ENCODE peak calls at places on chromosome 22, in five cellular contexts. E is H1, Q is H9, J is trophoblast cell, P is neuronal stem cell. O is an unnamed sample.

GRCh38 chr22:27317961-27318360 is 483.6 kb downstream of the MN1 start:
- DNase-seq in E (no peak), Q (no peak), J (no peak), P (no peak), O (no peak)

GRCh38 chr22:24159650-24160049 is 21.6 kb upstream of the SUSD2 start:
- DNase-seq in E (no peak), Q (no peak), J (no peak), P (no peak), O (no peak)

GRCh38 chr22:48895831-48896765 is 931.6 kb downstream of the BRD1 start:
- DNase-seq in E (no peak), Q (peak), J (no peak), P (no peak), O (no peak)

GRCh38 chr22:42299586-42300285 is 29.3 kb upstream of the TCF20 start:
- DNase-seq in E (no peak), Q (peak), J (no peak), P (no peak), O (peak)

GRCh38 chr22:26887456-26887855 is 230.1 kb downstream of the MIAT start:
- DNase-seq in E (no peak), Q (no peak), J (no peak), P (no peak), O (peak)

GRCh38 chr22:30918761-30919160 is 49.8 kb downstream of the MORC2 start:
- DNase-seq in E (no peak), Q (no peak), J (no peak), P (no peak), O (no peak)

GRCh38 chr22:35956850-35957249 is 71.8 kb downstream of the RBFOX2 start:
- DNase-seq in E (no peak), Q (no peak), J (no peak), P (no peak), O (no peak)

GRCh38 chr22:46187862-46188261 is 37.5 kb downstream of the PPARA start:
- DNase-seq in E (no peak), Q (no peak), J (no peak), P (no peak), O (peak)

GRCh38 chr22:23750374-23750743 is 553 bp downstream of the ZNF70 start:
- DNase-seq in E (no peak), Q (no peak), J (no peak), P (no peak), O (no peak)

GRCh38 chr22:32020117-32020516 is 22.9 kb upstream of the SLC5A1 start:
- DNase-seq in E (no peak), Q (no peak), J (no peak), P (no peak), O (no peak)

GRCh38 chr22:25838960-25839741 is 97.2 kb downstream of the MYO18B start:
- DNase-seq in E (no peak), Q (no peak), J (no peak), P (no peak), O (no peak)
- H4K8ac ChIP-seq in E (peak), Q (no peak), J (no peak), P (peak), O (no peak)

GRCh38 chr22:45164217-45165123 is 745 bp downstream of the NUP50 start:
- DNase-seq in E (no peak), Q (no peak), J (no peak), P (peak), O (peak)

GRCh38 chr22:45159652-45160462 is 3.9 kb upstream of the NUP50 start:
- DNase-seq in E (no peak), Q (no peak), J (no peak), P (no peak), O (peak)

GRCh38 chr22:45162531-45162930 is 1.2 kb upstream of the NUP50 start:
- DNase-seq in E (no peak), Q (no peak), J (no peak), P (no peak), O (peak)

GRCh38 chr22:45163417-45164216 is at the start of gene NUP50:
- DNase-seq in E (peak), Q (peak), J (peak), P (peak), O (peak)

DNA sequence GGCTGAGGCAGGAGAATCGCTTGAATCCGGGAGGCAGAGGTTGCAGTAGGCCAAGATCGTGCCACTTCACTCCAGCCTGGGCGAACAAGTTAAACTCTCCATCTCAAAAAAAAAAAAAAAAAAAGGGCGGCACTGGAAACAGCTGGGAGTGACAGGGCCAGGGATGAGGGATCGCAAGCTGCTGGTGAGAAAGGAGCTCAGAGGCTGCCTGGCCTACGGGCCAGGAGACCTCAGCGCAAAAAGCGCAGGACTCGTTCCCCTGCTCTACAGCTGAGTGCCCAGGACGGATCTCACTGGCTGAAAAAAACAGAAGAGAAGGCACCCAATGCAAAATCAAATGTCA is 680 bp upstream of the NUP50 start:
- DNase-seq in E (no peak), Q (peak), J (peak), P (no peak), O (peak)
- H3K9ac ChIP-seq in E (peak), Q (peak), J (peak), P (peak), O (peak)

DNA sequence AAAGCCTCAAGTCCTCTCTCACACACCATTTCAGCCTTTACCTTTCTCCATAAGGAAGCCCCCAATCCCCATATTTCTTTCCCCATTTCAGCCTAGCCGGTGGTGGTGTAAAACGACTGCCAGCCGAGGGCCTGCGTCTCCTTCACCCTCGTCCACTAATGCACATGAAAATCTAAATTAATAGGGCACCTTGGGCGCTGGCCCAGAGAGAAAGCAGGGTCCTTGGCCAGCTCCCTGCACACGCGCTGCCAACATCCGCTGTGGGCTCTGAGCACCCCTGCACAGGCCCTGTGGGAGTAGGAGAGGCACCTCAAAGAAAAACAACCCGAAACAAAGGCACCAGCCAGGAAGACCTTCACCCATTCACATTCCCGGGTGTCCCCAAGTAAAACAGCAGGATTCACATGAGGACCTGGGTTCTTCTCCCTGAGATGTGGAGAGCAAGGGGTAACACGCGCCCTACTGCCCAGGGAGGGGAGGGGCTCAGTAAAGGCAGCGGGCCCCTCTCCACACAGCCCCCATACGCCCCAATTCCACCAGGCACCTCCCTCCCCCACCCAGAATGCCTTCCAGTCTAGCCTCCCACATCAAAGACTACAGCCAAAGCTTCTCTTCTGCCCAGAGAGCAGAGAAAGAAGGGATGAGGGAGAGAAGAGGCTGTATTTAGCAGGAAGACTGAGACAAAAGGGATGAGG is 79.1 kb downstream of the MICAL3 start:
- DNase-seq in E (no peak), Q (no peak), J (no peak), P (no peak), O (no peak)
- H4K8ac ChIP-seq in E (no peak), Q (no peak), J (no peak), P (no peak), O (no peak)

GRCh38 chr22:43795320-43795719 is 16.8 kb downstream of the EFCAB6 start:
- DNase-seq in E (no peak), Q (no peak), J (no peak), P (no peak), O (no peak)
- H3K9ac ChIP-seq in E (no peak), Q (no peak), J (no peak), P (no peak), O (no peak)

GRCh38 chr22:49964136-49964492 is 3.5 kb downstream of the PIM3 start:
- DNase-seq in E (no peak), Q (no peak), J (no peak), P (no peak), O (no peak)
- H4K8ac ChIP-seq in E (no peak), Q (no peak), J (no peak), P (no peak), O (no peak)

DNA sequence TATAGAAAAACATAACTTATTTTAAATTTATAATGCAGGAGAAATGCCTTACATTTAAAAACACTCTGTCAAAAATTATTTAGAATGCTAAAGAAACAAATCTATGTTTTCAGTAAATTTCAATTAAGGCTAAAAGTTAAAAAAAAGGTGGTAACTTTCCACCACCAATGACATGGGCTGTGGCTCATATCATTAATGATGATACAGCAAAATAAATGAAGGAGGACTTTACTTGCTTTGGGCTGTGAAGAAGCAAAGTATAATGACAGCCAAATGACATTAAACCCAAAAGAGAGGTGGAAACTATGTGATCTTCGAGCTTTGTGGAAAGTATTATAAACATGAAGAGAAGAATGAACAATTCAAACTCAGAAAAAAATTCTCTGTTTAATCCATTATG is 266.0 kb downstream of the TTC28 start:
- DNase-seq in E (no peak), Q (no peak), J (no peak), P (no peak), O (no peak)
- H3K9ac ChIP-seq in E (no peak), Q (no peak), J (no peak), P (no peak), O (no peak)

GRCh38 chr22:21074092-21074715 is 28.5 kb downstream of the LRRC74B start:
- DNase-seq in E (no peak), Q (no peak), J (peak), P (no peak), O (no peak)
- H4K8ac ChIP-seq in E (no peak), Q (no peak), J (no peak), P (peak), O (no peak)

GRCh38 chr22:33842421-33843094 is 77.7 kb downstream of the LARGE1 start:
- DNase-seq in E (no peak), Q (no peak), J (no peak), P (no peak), O (no peak)
- H3K9ac ChIP-seq in E (no peak), Q (no peak), J (no peak), P (no peak), O (no peak)